ENCODE peak calls at places on chromosomes 11 and 22, in six cellular contexts. One of them, this sample, is unnamed.

GRCh38 chr22:42156121-42156520 is 25.5 kb upstream of the CYP2D6 start:
- DNase-seq in neuronal stem cell: no peak
- DNase-seq in neural progenitor cell: no peak
- DNase-seq in K562: no peak
- DNase-seq in SK-N-MC: no peak
- DNase-seq in colonic mucosa: no peak
- DNase-seq in this sample: no peak

GRCh38 chr11:66562275-66562674 is 6.1 kb downstream of the CTSF start:
- DNase-seq in neuronal stem cell: no peak
- DNase-seq in neural progenitor cell: no peak
- DNase-seq in K562: no peak
- DNase-seq in SK-N-MC: no peak
- DNase-seq in colonic mucosa: no peak
- DNase-seq in this sample: no peak

GRCh38 chr11:88523362-88524028 is 186.0 kb upstream of the CTSC start:
- DNase-seq in neuronal stem cell: no peak
- DNase-seq in neural progenitor cell: no peak
- DNase-seq in K562: no peak
- DNase-seq in SK-N-MC: no peak
- DNase-seq in colonic mucosa: no peak
- DNase-seq in this sample: no peak

GRCh38 chr11:58573451-58574104 is 2.1 kb downstream of the LPXN start:
- DNase-seq in neuronal stem cell: no peak
- DNase-seq in neural progenitor cell: no peak
- DNase-seq in K562: peak; percentile 11
- DNase-seq in SK-N-MC: no peak
- DNase-seq in colonic mucosa: peak; percentile 53
- DNase-seq in this sample: no peak

GRCh38 chr22:20239951-20240773 is 28.0 kb downstream of the RTN4R start:
- DNase-seq in neuronal stem cell: peak; percentile 46
- DNase-seq in neural progenitor cell: peak; percentile 52
- DNase-seq in K562: peak; percentile 81
- DNase-seq in SK-N-MC: no peak
- DNase-seq in colonic mucosa: no peak
- DNase-seq in this sample: no peak

GRCh38 chr22:18012528-18012927 is 11.8 kb downstream of the MICAL3 start:
- DNase-seq in neuronal stem cell: no peak
- DNase-seq in neural progenitor cell: no peak
- DNase-seq in K562: no peak
- DNase-seq in SK-N-MC: no peak
- DNase-seq in colonic mucosa: no peak
- DNase-seq in this sample: peak; percentile 75

GRCh38 chr11:82547163-82547560 is 186.5 kb downstream of the FAM181B start:
- DNase-seq in neuronal stem cell: no peak
- DNase-seq in neural progenitor cell: peak; percentile 2
- DNase-seq in K562: no peak
- DNase-seq in SK-N-MC: no peak
- DNase-seq in colonic mucosa: no peak
- DNase-seq in this sample: no peak

GRCh38 chr11:6397636-6398035 is 7.4 kb downstream of the SMPD1 start:
- DNase-seq in neuronal stem cell: no peak
- DNase-seq in neural progenitor cell: no peak
- DNase-seq in K562: no peak
- DNase-seq in SK-N-MC: no peak
- DNase-seq in colonic mucosa: no peak
- DNase-seq in this sample: no peak

GRCh38 chr11:30451642-30452041 is 128.7 kb downstream of the ARL14EP start:
- DNase-seq in neuronal stem cell: no peak
- DNase-seq in neural progenitor cell: no peak
- DNase-seq in K562: no peak
- DNase-seq in SK-N-MC: no peak
- DNase-seq in colonic mucosa: no peak
- DNase-seq in this sample: no peak

GRCh38 chr22:36224245-36224644 is 15.1 kb downstream of the APOL2 start:
- DNase-seq in neuronal stem cell: no peak
- DNase-seq in neural progenitor cell: no peak
- DNase-seq in K562: no peak
- DNase-seq in SK-N-MC: no peak
- DNase-seq in colonic mucosa: no peak
- DNase-seq in this sample: no peak

GRCh38 chr11:78101073-78101472 is 21.4 kb upstream of the NDUFC2 start:
- DNase-seq in neuronal stem cell: no peak
- DNase-seq in neural progenitor cell: no peak
- DNase-seq in K562: no peak
- DNase-seq in SK-N-MC: no peak
- DNase-seq in colonic mucosa: no peak
- DNase-seq in this sample: no peak

GRCh38 chr11:41392591-41392990 is 66.9 kb downstream of the LRRC4C start:
- DNase-seq in neuronal stem cell: peak; percentile 45
- DNase-seq in neural progenitor cell: peak; percentile 40
- DNase-seq in K562: no peak
- DNase-seq in SK-N-MC: no peak
- DNase-seq in colonic mucosa: no peak
- DNase-seq in this sample: no peak

GRCh38 chr11:43547900-43548381 is 132.6 kb upstream of the HSD17B12 start:
- DNase-seq in neuronal stem cell: no peak
- DNase-seq in neural progenitor cell: peak; percentile 47
- DNase-seq in K562: peak; percentile 89
- DNase-seq in SK-N-MC: no peak
- DNase-seq in colonic mucosa: no peak
- DNase-seq in this sample: no peak

GRCh38 chr11:3146612-3147256 is 18.4 kb downstream of the OSBPL5 start:
- DNase-seq in neuronal stem cell: no peak
- DNase-seq in neural progenitor cell: no peak
- DNase-seq in K562: no peak
- DNase-seq in SK-N-MC: no peak
- DNase-seq in colonic mucosa: no peak
- DNase-seq in this sample: no peak

GRCh38 chr11:70448983-70449567 is 50.7 kb downstream of the CTTN start:
- DNase-seq in neuronal stem cell: no peak
- DNase-seq in neural progenitor cell: no peak
- DNase-seq in K562: peak; percentile 78
- DNase-seq in SK-N-MC: no peak
- DNase-seq in colonic mucosa: no peak
- DNase-seq in this sample: no peak

GRCh38 chr22:28366856-28367255 is 312.8 kb downstream of the TTC28 start:
- DNase-seq in neuronal stem cell: no peak
- DNase-seq in neural progenitor cell: no peak
- DNase-seq in K562: no peak
- DNase-seq in SK-N-MC: no peak
- DNase-seq in colonic mucosa: no peak
- DNase-seq in this sample: no peak

GRCh38 chr22:22753526-22754267 is 109.3 kb downstream of the GGTLC2 start:
- DNase-seq in neuronal stem cell: peak; percentile 31
- DNase-seq in neural progenitor cell: peak; percentile 70
- DNase-seq in K562: peak; percentile 100
- DNase-seq in SK-N-MC: no peak
- DNase-seq in colonic mucosa: peak; percentile 82
- DNase-seq in this sample: no peak

GRCh38 chr22:19068784-19069271 is 53.4 kb downstream of the DGCR2 start:
- DNase-seq in neuronal stem cell: no peak
- DNase-seq in neural progenitor cell: no peak
- DNase-seq in K562: no peak
- DNase-seq in SK-N-MC: no peak
- DNase-seq in colonic mucosa: no peak
- DNase-seq in this sample: no peak

GRCh38 chr11:8586184-8586583 is 7.8 kb downstream of the STK33 start:
- DNase-seq in neuronal stem cell: no peak
- DNase-seq in neural progenitor cell: no peak
- DNase-seq in K562: no peak
- DNase-seq in SK-N-MC: no peak
- DNase-seq in colonic mucosa: no peak
- DNase-seq in this sample: no peak
- H3K9ac ChIP-seq in neuronal stem cell: no peak overlapping the region
- H3K9ac ChIP-seq in neural progenitor cell: no peak overlapping the region
- H3K9ac ChIP-seq in K562: no peak overlapping the region
- H3K9ac ChIP-seq in SK-N-MC: no peak overlapping the region
- H3K9ac ChIP-seq in colonic mucosa: no peak overlapping the region
- H3K9ac ChIP-seq in this sample: no peak overlapping the region

GRCh38 chr11:68855205-68855978 is 13.7 kb upstream of the CPT1A start:
- DNase-seq in neuronal stem cell: no peak
- DNase-seq in neural progenitor cell: peak; percentile 60
- DNase-seq in K562: no peak
- DNase-seq in SK-N-MC: no peak
- DNase-seq in colonic mucosa: peak; percentile 58
- DNase-seq in this sample: no peak
- H3K9ac ChIP-seq in neuronal stem cell: no peak overlapping the region
- H3K9ac ChIP-seq in neural progenitor cell: no peak overlapping the region
- H3K9ac ChIP-seq in K562: no peak overlapping the region
- H3K9ac ChIP-seq in SK-N-MC: peak overlapping the region; percentile 74
- H3K9ac ChIP-seq in colonic mucosa: peak overlapping the region; percentile 63
- H3K9ac ChIP-seq in this sample: no peak overlapping the region

GRCh38 chr22:37518509-37519267 is 527 bp downstream of the CARD10 start:
- DNase-seq in neuronal stem cell: no peak
- DNase-seq in neural progenitor cell: peak; percentile 49
- DNase-seq in K562: no peak
- DNase-seq in SK-N-MC: no peak
- DNase-seq in colonic mucosa: peak; percentile 73
- DNase-seq in this sample: no peak
- H3K9ac ChIP-seq in neuronal stem cell: peak overlapping the region; percentile 95
- H3K9ac ChIP-seq in neural progenitor cell: no peak overlapping the region
- H3K9ac ChIP-seq in K562: peak overlapping the region; percentile 44
- H3K9ac ChIP-seq in SK-N-MC: no peak overlapping the region
- H3K9ac ChIP-seq in colonic mucosa: peak overlapping the region; percentile 80
- H3K9ac ChIP-seq in this sample: peak overlapping the region; percentile 97

GRCh38 chr11:15968461-15969130 is 387.8 kb downstream of the SOX6 start:
- DNase-seq in neuronal stem cell: no peak
- DNase-seq in neural progenitor cell: peak; percentile 24
- DNase-seq in K562: peak; percentile 11
- DNase-seq in SK-N-MC: no peak
- DNase-seq in colonic mucosa: peak; percentile 20
- DNase-seq in this sample: no peak
- H3K9ac ChIP-seq in neuronal stem cell: no peak overlapping the region
- H3K9ac ChIP-seq in neural progenitor cell: no peak overlapping the region
- H3K9ac ChIP-seq in K562: peak overlapping the region; percentile 79
- H3K9ac ChIP-seq in SK-N-MC: peak overlapping the region; percentile 71
- H3K9ac ChIP-seq in colonic mucosa: no peak overlapping the region
- H3K9ac ChIP-seq in this sample: peak overlapping the region; percentile 85

GRCh38 chr11:48005133-48005532 is 24.8 kb downstream of the PTPRJ start:
- DNase-seq in neuronal stem cell: no peak
- DNase-seq in neural progenitor cell: no peak
- DNase-seq in K562: no peak
- DNase-seq in SK-N-MC: no peak
- DNase-seq in colonic mucosa: no peak
- DNase-seq in this sample: no peak
- H3K9ac ChIP-seq in neuronal stem cell: no peak overlapping the region
- H3K9ac ChIP-seq in neural progenitor cell: no peak overlapping the region
- H3K9ac ChIP-seq in K562: no peak overlapping the region
- H3K9ac ChIP-seq in SK-N-MC: no peak overlapping the region
- H3K9ac ChIP-seq in colonic mucosa: no peak overlapping the region
- H3K9ac ChIP-seq in this sample: no peak overlapping the region

This sample was measured in keratinocyte.